ENCODE peak calls at places on chromosomes 2 and 18, in nine cellular contexts. One of them, this sample, is unnamed.

GRCh38 chr2:221347471-221347870 is 224.6 kb downstream of the EPHA4 start:
- DNase-seq in effector memory CD8-positive, alpha-beta T cell: no peak
- DNase-seq in coronary artery: no peak
- DNase-seq in MV-4-11: no peak
- DNase-seq in dorsolateral prefrontal cortex: no peak
- DNase-seq in germinal center: no peak
- DNase-seq in pancreas: no peak
- DNase-seq in SW480: no peak
- DNase-seq in mesothelial cell of epicardium: no peak
- DNase-seq in this sample: no peak

GRCh38 chr2:38968021-38968420 is 78.3 kb downstream of the ARHGEF33 start:
- DNase-seq in coronary artery: no peak
- DNase-seq in mesothelial cell of epicardium: no peak
- DNase-seq in pancreas: no peak
- DNase-seq in effector memory CD8-positive, alpha-beta T cell: no peak
- DNase-seq in MV-4-11: no peak
- DNase-seq in dorsolateral prefrontal cortex: no peak
- DNase-seq in SW480: no peak
- DNase-seq in germinal center: no peak
- DNase-seq in this sample: no peak

GRCh38 chr2:209334188-209335017 is 89.4 kb upstream of the MAP2 start:
- DNase-seq in pancreas: peak; percentile 31
- DNase-seq in SW480: peak; percentile 50
- DNase-seq in mesothelial cell of epicardium: no peak
- DNase-seq in germinal center: peak; percentile 12
- DNase-seq in effector memory CD8-positive, alpha-beta T cell: no peak
- DNase-seq in coronary artery: no peak
- DNase-seq in MV-4-11: peak; percentile 24
- DNase-seq in dorsolateral prefrontal cortex: peak; percentile 50
- DNase-seq in this sample: peak; percentile 89

GRCh38 chr18:10022365-10022764 is 108.5 kb downstream of the VAPA start:
- DNase-seq in dorsolateral prefrontal cortex: no peak
- DNase-seq in mesothelial cell of epicardium: no peak
- DNase-seq in coronary artery: no peak
- DNase-seq in pancreas: no peak
- DNase-seq in MV-4-11: no peak
- DNase-seq in effector memory CD8-positive, alpha-beta T cell: no peak
- DNase-seq in germinal center: no peak
- DNase-seq in SW480: no peak
- DNase-seq in this sample: no peak

GRCh38 chr2:38856165-38856564 is 19.6 kb downstream of the DHX57 start:
- DNase-seq in coronary artery: no peak
- DNase-seq in MV-4-11: peak; percentile 33
- DNase-seq in effector memory CD8-positive, alpha-beta T cell: no peak
- DNase-seq in mesothelial cell of epicardium: no peak
- DNase-seq in germinal center: no peak
- DNase-seq in pancreas: no peak
- DNase-seq in SW480: no peak
- DNase-seq in dorsolateral prefrontal cortex: no peak
- DNase-seq in this sample: peak; percentile 6

GRCh38 chr2:224260605-224261004 is 141.3 kb downstream of the FAM124B start:
- DNase-seq in germinal center: no peak
- DNase-seq in effector memory CD8-positive, alpha-beta T cell: no peak
- DNase-seq in mesothelial cell of epicardium: no peak
- DNase-seq in dorsolateral prefrontal cortex: no peak
- DNase-seq in MV-4-11: peak; percentile 51
- DNase-seq in pancreas: no peak
- DNase-seq in SW480: no peak
- DNase-seq in coronary artery: no peak
- DNase-seq in this sample: no peak

GRCh38 chr2:183532514-183532913 is 408.3 kb downstream of the NUP35 start:
- DNase-seq in SW480: no peak
- DNase-seq in mesothelial cell of epicardium: no peak
- DNase-seq in germinal center: no peak
- DNase-seq in effector memory CD8-positive, alpha-beta T cell: no peak
- DNase-seq in dorsolateral prefrontal cortex: no peak
- DNase-seq in MV-4-11: no peak
- DNase-seq in coronary artery: no peak
- DNase-seq in pancreas: no peak
- DNase-seq in this sample: peak; percentile 79

GRCh38 chr2:196718796-196719564 is 79.5 kb downstream of the CCDC150 start:
- DNase-seq in SW480: no peak
- DNase-seq in effector memory CD8-positive, alpha-beta T cell: no peak
- DNase-seq in mesothelial cell of epicardium: no peak
- DNase-seq in MV-4-11: no peak
- DNase-seq in dorsolateral prefrontal cortex: no peak
- DNase-seq in germinal center: no peak
- DNase-seq in pancreas: peak; percentile 62
- DNase-seq in coronary artery: no peak
- DNase-seq in this sample: peak; percentile 80

GRCh38 chr2:197708331-197708730 is 3.2 kb downstream of the MARS2 start:
- DNase-seq in germinal center: no peak
- DNase-seq in SW480: peak; percentile 9
- DNase-seq in coronary artery: no peak
- DNase-seq in MV-4-11: no peak
- DNase-seq in effector memory CD8-positive, alpha-beta T cell: no peak
- DNase-seq in mesothelial cell of epicardium: no peak
- DNase-seq in dorsolateral prefrontal cortex: no peak
- DNase-seq in pancreas: no peak
- DNase-seq in this sample: no peak

GRCh38 chr2:48209214-48209885 is 303.1 kb upstream of the FBXO11 start:
- DNase-seq in mesothelial cell of epicardium: no peak
- DNase-seq in pancreas: no peak
- DNase-seq in MV-4-11: no peak
- DNase-seq in germinal center: no peak
- DNase-seq in coronary artery: no peak
- DNase-seq in dorsolateral prefrontal cortex: no peak
- DNase-seq in SW480: no peak
- DNase-seq in effector memory CD8-positive, alpha-beta T cell: no peak
- DNase-seq in this sample: peak; percentile 9

GRCh38 chr18:69865656-69866241 is 81.9 kb downstream of the CD226 start:
- DNase-seq in coronary artery: no peak
- DNase-seq in mesothelial cell of epicardium: no peak
- DNase-seq in dorsolateral prefrontal cortex: no peak
- DNase-seq in effector memory CD8-positive, alpha-beta T cell: no peak
- DNase-seq in pancreas: no peak
- DNase-seq in MV-4-11: peak; percentile 42
- DNase-seq in germinal center: no peak
- DNase-seq in SW480: no peak
- DNase-seq in this sample: no peak

GRCh38 chr2:40034198-40034597 is 255.1 kb upstream of the THUMPD2 start:
- DNase-seq in germinal center: no peak
- DNase-seq in effector memory CD8-positive, alpha-beta T cell: no peak
- DNase-seq in SW480: no peak
- DNase-seq in dorsolateral prefrontal cortex: no peak
- DNase-seq in MV-4-11: peak; percentile 19
- DNase-seq in pancreas: no peak
- DNase-seq in coronary artery: no peak
- DNase-seq in mesothelial cell of epicardium: no peak
- DNase-seq in this sample: no peak

GRCh38 chr2:191478754-191479679 is 198.9 kb upstream of the NABP1 start:
- DNase-seq in pancreas: peak; percentile 65
- DNase-seq in dorsolateral prefrontal cortex: no peak
- DNase-seq in coronary artery: no peak
- DNase-seq in SW480: no peak
- DNase-seq in mesothelial cell of epicardium: no peak
- DNase-seq in MV-4-11: no peak
- DNase-seq in germinal center: no peak
- DNase-seq in effector memory CD8-positive, alpha-beta T cell: no peak
- DNase-seq in this sample: no peak

GRCh38 chr2:239456940-239457339 is 56.1 kb upstream of the HDAC4 start:
- DNase-seq in SW480: no peak
- DNase-seq in mesothelial cell of epicardium: no peak
- DNase-seq in pancreas: no peak
- DNase-seq in coronary artery: peak; percentile 46
- DNase-seq in effector memory CD8-positive, alpha-beta T cell: no peak
- DNase-seq in MV-4-11: no peak
- DNase-seq in dorsolateral prefrontal cortex: no peak
- DNase-seq in germinal center: no peak
- DNase-seq in this sample: no peak

GRCh38 chr2:136110528-136110927 is 7.4 kb downstream of the CXCR4 start:
- DNase-seq in effector memory CD8-positive, alpha-beta T cell: no peak
- DNase-seq in pancreas: no peak
- DNase-seq in coronary artery: no peak
- DNase-seq in SW480: no peak
- DNase-seq in mesothelial cell of epicardium: no peak
- DNase-seq in germinal center: no peak
- DNase-seq in dorsolateral prefrontal cortex: no peak
- DNase-seq in MV-4-11: peak; percentile 81
- DNase-seq in this sample: no peak

GRCh38 chr18:6859676-6860422 is 130.3 kb downstream of the ARHGAP28 start:
- DNase-seq in effector memory CD8-positive, alpha-beta T cell: no peak
- DNase-seq in MV-4-11: no peak
- DNase-seq in pancreas: no peak
- DNase-seq in SW480: peak; percentile 11
- DNase-seq in dorsolateral prefrontal cortex: no peak
- DNase-seq in coronary artery: no peak
- DNase-seq in germinal center: no peak
- DNase-seq in mesothelial cell of epicardium: no peak
- DNase-seq in this sample: no peak

GRCh38 chr2:240394549-240394948 is 40.9 kb upstream of the GPC1 start:
- DNase-seq in effector memory CD8-positive, alpha-beta T cell: no peak
- DNase-seq in mesothelial cell of epicardium: no peak
- DNase-seq in dorsolateral prefrontal cortex: peak; percentile 6
- DNase-seq in pancreas: no peak
- DNase-seq in coronary artery: peak; percentile 69
- DNase-seq in SW480: no peak
- DNase-seq in MV-4-11: no peak
- DNase-seq in germinal center: no peak
- DNase-seq in this sample: no peak

This sample was measured in DMS53.